ENCODE peak calls at places on chromosome 4, in ten cellular contexts. V is SK-N-SH, U is coronary artery, M is heart right ventricle, C is uterus, B is A549, T is kidney, E is foreskin keratinocyte, O is lower lobe of right lung, L is cardiac muscle cell. Q is an unnamed sample.

GRCh38 chr4:107913283-107913899 is 18.0 kb upstream of the CYP2U1 start:
- DNase-seq in V (peak), U (no peak), M (peak), C (peak), B (peak), T (no peak), E (no peak), O (no peak), L (peak), Q (peak)

GRCh38 chr4:138567696-138568095 is 325.5 kb upstream of the SLC7A11 start:
- DNase-seq in V (no peak), U (no peak), M (no peak), C (no peak), B (no peak), T (no peak), E (no peak), O (no peak), L (peak), Q (no peak)

GRCh38 chr4:76214269-76214628 is 625 bp upstream of the SCARB2 start:
- DNase-seq in V (no peak), U (no peak), M (no peak), C (no peak), B (no peak), T (no peak), E (no peak), O (no peak), L (no peak), Q (no peak)

GRCh38 chr4:118557298-118557851 is 127.8 kb upstream of the METTL14 start:
- DNase-seq in V (no peak), U (no peak), M (no peak), C (no peak), B (no peak), T (no peak), E (peak), O (no peak), L (no peak), Q (peak)

GRCh38 chr4:120897981-120898719 is 24.4 kb downstream of the PRDM5 start:
- DNase-seq in V (no peak), U (no peak), M (no peak), C (no peak), B (no peak), T (no peak), E (no peak), O (no peak), L (no peak), Q (no peak)

GRCh38 chr4:5797866-5798265 is 86.9 kb downstream of the EVC start:
- DNase-seq in V (no peak), U (no peak), M (no peak), C (no peak), B (no peak), T (no peak), E (no peak), O (no peak), L (no peak), Q (no peak)

GRCh38 chr4:93066746-93067145 is 761.8 kb upstream of the ATOH1 start:
- DNase-seq in V (no peak), U (no peak), M (no peak), C (no peak), B (no peak), T (no peak), E (peak), O (no peak), L (no peak), Q (peak)

GRCh38 chr4:47465008-47465407 is 1.5 kb upstream of the COMMD8 start:
- DNase-seq in V (no peak), U (no peak), M (no peak), C (no peak), B (no peak), T (no peak), E (no peak), O (no peak), L (no peak), Q (no peak)

GRCh38 chr4:1049591-1049905 is 38.1 kb downstream of the FGFRL1 start:
- DNase-seq in V (peak), U (no peak), M (no peak), C (no peak), B (no peak), T (peak), E (no peak), O (peak), L (no peak), Q (no peak)

GRCh38 chr4:186400676-186401075 is 134.7 kb downstream of the F11 start:
- DNase-seq in V (no peak), U (no peak), M (no peak), C (no peak), B (no peak), T (no peak), E (no peak), O (no peak), L (no peak), Q (no peak)

GRCh38 chr4:3451956-3452355 is 10.2 kb downstream of the HGFAC start:
- DNase-seq in V (no peak), U (no peak), M (no peak), C (no peak), B (no peak), T (no peak), E (peak), O (no peak), L (no peak), Q (no peak)

DNA sequence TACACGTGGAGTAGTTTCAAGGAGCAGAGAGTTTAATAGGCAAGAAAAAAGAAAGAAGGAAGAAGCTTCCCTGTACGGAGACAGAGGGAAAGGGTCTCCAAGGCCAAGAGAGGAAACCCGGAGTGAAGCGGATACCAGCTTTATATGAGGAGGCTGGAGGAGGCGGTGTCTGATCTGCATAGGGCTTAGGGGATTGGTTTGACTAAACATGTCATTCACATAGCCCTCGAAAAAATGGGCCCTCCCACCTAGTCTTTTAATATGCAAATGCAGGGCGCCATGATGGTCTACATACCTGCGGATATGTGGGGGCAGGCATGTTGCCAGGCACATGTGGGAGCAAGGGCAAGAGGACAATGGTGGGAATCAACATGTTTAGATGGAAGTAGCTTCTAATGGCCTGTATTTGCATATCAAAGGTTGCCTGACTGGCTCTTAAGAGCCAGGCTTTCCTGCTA is 103.1 kb upstream of the UGT8 start:
- DNase-seq in V (no peak), U (no peak), M (no peak), C (no peak), B (no peak), T (no peak), E (no peak), O (no peak), L (peak), Q (no peak)
- H3K27ac ChIP-seq in V (no peak), U (no peak), M (no peak), C (no peak), B (no peak), T (no peak), E (no peak), O (no peak), L (no peak), Q (no peak)

DNA sequence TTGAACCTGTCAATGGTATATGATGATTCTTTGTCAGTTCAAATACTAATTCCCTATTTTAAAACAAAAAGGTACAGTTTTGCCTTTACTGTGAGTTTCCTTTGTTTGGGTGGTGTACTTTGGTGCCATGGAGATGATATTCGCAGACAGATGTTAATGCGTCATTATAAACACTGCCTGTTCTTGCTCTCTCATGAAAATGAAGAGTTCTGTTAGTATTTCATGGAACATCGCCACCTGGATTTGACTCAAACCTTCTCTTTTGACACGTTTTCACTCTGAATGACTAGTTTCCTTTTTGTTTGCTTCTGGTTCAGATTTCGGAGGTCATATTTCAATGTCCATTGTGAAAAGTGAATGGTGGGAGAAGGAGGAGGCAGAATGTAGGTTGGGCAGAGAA is 6.9 kb upstream of the CTSO start:
- DNase-seq in V (no peak), U (no peak), M (peak), C (no peak), B (no peak), T (no peak), E (peak), O (no peak), L (no peak), Q (peak)
- TF ChIP-seq CTCF in V (no peak), U (no peak), M (no peak), C (no peak), B (no peak), T (no peak), E (peak), O (no peak), L (no peak), Q (no peak)

GRCh38 chr4:158817562-158818370 is 48.9 kb downstream of the FNIP2 start:
- DNase-seq in V (no peak), U (no peak), M (no peak), C (no peak), B (no peak), T (no peak), E (no peak), O (no peak), L (no peak), Q (no peak)
- H3K27ac ChIP-seq in V (no peak), U (peak), M (no peak), C (no peak), B (no peak), T (peak), E (no peak), O (peak), L (peak), Q (no peak)

GRCh38 chr4:112637552-112637866 is 566 bp downstream of the LARP7 start:
- DNase-seq in V (peak), U (no peak), M (no peak), C (no peak), B (no peak), T (no peak), E (no peak), O (no peak), L (no peak), Q (no peak)
- TF ChIP-seq CTCF in V (no peak), U (no peak), M (no peak), C (no peak), B (peak), T (no peak), E (no peak), O (no peak), L (no peak), Q (peak)

DNA sequence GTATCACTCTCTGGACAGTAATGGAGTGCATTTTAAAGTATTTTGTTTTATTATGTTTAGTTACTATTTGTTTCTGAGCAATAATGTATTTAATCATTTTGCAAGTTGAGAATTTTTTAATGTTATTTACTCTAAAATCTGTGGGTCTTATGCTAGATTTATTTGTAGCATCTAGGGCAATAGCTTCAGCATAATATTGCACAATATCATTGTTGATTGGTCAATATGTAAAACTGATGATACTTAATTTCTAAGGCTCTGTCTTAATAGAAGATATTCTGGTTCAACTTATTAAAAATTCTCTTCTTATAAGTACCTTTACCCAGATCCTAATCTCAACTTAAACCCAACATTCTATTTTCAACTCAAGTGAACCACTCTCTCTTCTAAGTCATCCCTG is 11.5 kb downstream of the SFRP2 start:
- DNase-seq in V (no peak), U (no peak), M (no peak), C (no peak), B (no peak), T (no peak), E (no peak), O (no peak), L (no peak), Q (no peak)
- H3K27ac ChIP-seq in V (no peak), U (no peak), M (no peak), C (no peak), B (no peak), T (no peak), E (no peak), O (no peak), L (no peak), Q (no peak)

Q was measured in RWPE1.